ENCODE peak calls at places on chromosomes 5 and 9, in five cellular contexts. J is GM12892, R is K562, K is H1, Y is GM12878. U is an unnamed sample.

GRCh38 chr5:79878131-79878630 is 112.9 kb downstream of the MTX3 start:
- DNase-seq in J (no peak), R (no peak), K (no peak), Y (no peak), U (no peak)

GRCh38 chr9:36441966-36442365 is 41.9 kb upstream of the RNF38 start:
- DNase-seq in J (no peak), R (no peak), K (no peak), Y (no peak), U (no peak)

GRCh38 chr5:148482697-148483462 is 99.1 kb downstream of the FBXO38 start:
- DNase-seq in J (peak; percentile 13), R (peak; percentile 77), K (peak; percentile 92), Y (peak; percentile 1), U (peak; percentile 16)

GRCh38 chr9:89095755-89096154 is 82.9 kb downstream of the SHC3 start:
- DNase-seq in J (no peak), R (no peak), K (no peak), Y (no peak), U (no peak)

GRCh38 chr5:71971862-71972261 is 135.4 kb upstream of the MAP1B start:
- DNase-seq in J (no peak), R (no peak), K (no peak), Y (no peak), U (no peak)

GRCh38 chr9:133449760-133450159 is 10.0 kb upstream of the CACFD1 start:
- DNase-seq in J (no peak), R (no peak), K (no peak), Y (no peak), U (no peak)

GRCh38 chr9:34513567-34514214 is 9.1 kb downstream of the ENHO start:
- DNase-seq in J (no peak), R (no peak), K (peak; percentile 63), Y (no peak), U (no peak)

GRCh38 chr9:132193227-132194110 is 31.6 kb downstream of the NTNG2 start:
- DNase-seq in J (no peak), R (no peak), K (no peak), Y (no peak), U (no peak)

GRCh38 chr9:137731947-137732813 is 113.4 kb downstream of the EHMT1 start:
- DNase-seq in J (no peak), R (no peak), K (no peak), Y (no peak), U (no peak)

GRCh38 chr5:31664566-31664965 is 25.6 kb downstream of the PDZD2 start:
- DNase-seq in J (peak; percentile 15), R (peak; percentile 67), K (peak; percentile 60), Y (no peak), U (peak; percentile 18)

GRCh38 chr9:91047529-91047928 is 245.9 kb downstream of the SYK start:
- DNase-seq in J (no peak), R (no peak), K (no peak), Y (no peak), U (no peak)

GRCh38 chr9:110583237-110583636 is 3.7 kb upstream of the SVEP1 start:
- DNase-seq in J (no peak), R (no peak), K (no peak), Y (no peak), U (no peak)

GRCh38 chr9:77647659-77648457 is at the start of gene GNA14:
- DNase-seq in J (no peak), R (no peak), K (peak; percentile 80), Y (no peak), U (peak; percentile 11)

GRCh38 chr5:83474986-83475385 is 3.4 kb downstream of the VCAN start:
- DNase-seq in J (no peak), R (no peak), K (no peak), Y (no peak), U (no peak)

GRCh38 chr5:151703780-151704179 is 17.1 kb upstream of the SPARC start:
- DNase-seq in J (no peak), R (no peak), K (no peak), Y (no peak), U (no peak)

GRCh38 chr9:79127661-79128060 is 444.1 kb upstream of the TLE4 start:
- DNase-seq in J (no peak), R (no peak), K (no peak), Y (no peak), U (no peak)

GRCh38 chr9:122402403-122403268 is 31.8 kb downstream of the PTGS1 start:
- DNase-seq in J (no peak), R (peak; percentile 50), K (no peak), Y (no peak), U (no peak)

GRCh38 chr9:100098241-100098886 is 436 bp downstream of the ERP44 start:
- DNase-seq in J (no peak), R (peak; percentile 59), K (peak; percentile 68), Y (no peak), U (no peak)

GRCh38 chr5:44001675-44002380 is 387.4 kb downstream of the FGF10 start:
- DNase-seq in J (no peak), R (no peak), K (no peak), Y (no peak), U (no peak)

GRCh38 chr5:113523168-113523567 is 9.7 kb downstream of the YTHDC2 start:
- DNase-seq in J (no peak), R (no peak), K (no peak), Y (no peak), U (no peak)

GRCh38 chr9:16312116-16312515 is 558.4 kb downstream of the BNC2 start:
- DNase-seq in J (no peak), R (no peak), K (no peak), Y (no peak), U (no peak)

GRCh38 chr5:56325039-56325438 is 91.9 kb upstream of the ANKRD55 start:
- DNase-seq in J (no peak), R (no peak), K (no peak), Y (no peak), U (no peak)

GRCh38 chr5:14133394-14133793 is 9.7 kb upstream of the TRIO start:
- DNase-seq in J (no peak), R (no peak), K (no peak), Y (no peak), U (no peak)

GRCh38 chr5:14457475-14457874 is 124.1 kb upstream of the OTULINL start:
- DNase-seq in J (no peak), R (no peak), K (no peak), Y (no peak), U (no peak)

GRCh38 chr5:128053291-128053954 is 30.1 kb upstream of the SLC12A2 start:
- DNase-seq in J (no peak), R (no peak), K (no peak), Y (no peak), U (no peak)

GRCh38 chr9:33198163-33198562 is 31.0 kb upstream of the B4GALT1 start:
- DNase-seq in J (no peak), R (no peak), K (no peak), Y (no peak), U (no peak)

GRCh38 chr9:121912812-121913627 is 180.1 kb downstream of the TTLL11 start:
- DNase-seq in J (no peak), R (no peak), K (no peak), Y (no peak), U (no peak)

GRCh38 chr5:39202594-39203290 is 16.6 kb downstream of the FYB1 start:
- DNase-seq in J (no peak), R (peak; percentile 40), K (no peak), Y (no peak), U (no peak)

GRCh38 chr5:57692582-57693487 is 210.2 kb upstream of the ACTBL2 start:
- DNase-seq in J (no peak), R (peak; percentile 71), K (no peak), Y (no peak), U (no peak)

GRCh38 chr9:6134661-6135177 is 80.9 kb upstream of the IL33 start:
- DNase-seq in J (no peak), R (no peak), K (no peak), Y (no peak), U (no peak)

GRCh38 chr9:264231-264630 is 49.6 kb downstream of the DOCK8 start:
- DNase-seq in J (no peak), R (no peak), K (no peak), Y (no peak), U (no peak)

GRCh38 chr9:270657-271237 is 56.1 kb downstream of the DOCK8 start:
- DNase-seq in J (no peak), R (no peak), K (no peak), Y (no peak), U (no peak)

GRCh38 chr9:268616-269015 is 54.0 kb downstream of the DOCK8 start:
- DNase-seq in J (no peak), R (no peak), K (no peak), Y (no peak), U (no peak)

GRCh38 chr9:265209-265900 is 50.7 kb downstream of the DOCK8 start:
- DNase-seq in J (no peak), R (no peak), K (no peak), Y (no peak), U (no peak)

GRCh38 chr9:266228-266627 is 51.6 kb downstream of the DOCK8 start:
- DNase-seq in J (no peak), R (no peak), K (no peak), Y (no peak), U (no peak)
- TF ChIP-seq POLR2A in J (no peak), R (no peak), K (no peak), Y (no peak), U (no peak)

GRCh38 chr9:98974994-98975712 is 31.4 kb downstream of the COL15A1 start:
- DNase-seq in J (peak; percentile 89), R (peak; percentile 89), K (peak; percentile 99), Y (no peak), U (peak; percentile 81)
- TF ChIP-seq POLR2AphosphoS5 in J (no peak), R (no peak), K (no peak), Y (no peak), U (no peak)

GRCh38 chr9:7844283-7844682 is 44.7 kb upstream of the DMAC1 start:
- DNase-seq in J (no peak), R (no peak), K (no peak), Y (no peak), U (no peak)

GRCh38 chr9:7848498-7848897 is 48.9 kb upstream of the DMAC1 start:
- DNase-seq in J (no peak), R (no peak), K (no peak), Y (no peak), U (no peak)
- TF ChIP-seq TAF1 in J (no peak), R (no peak), K (no peak), Y (no peak), U (no peak)

GRCh38 chr5:96035796-96036195 is 74.1 kb upstream of the ELL2 start:
- DNase-seq in J (no peak), R (no peak), K (no peak), Y (no peak), U (no peak)

GRCh38 chr5:96033116-96033515 is 71.5 kb upstream of the ELL2 start:
- DNase-seq in J (no peak), R (no peak), K (no peak), Y (no peak), U (no peak)

GRCh38 chr5:96036301-96036700 is 74.7 kb upstream of the ELL2 start:
- DNase-seq in J (no peak), R (no peak), K (no peak), Y (no peak), U (no peak)

GRCh38 chr5:96031180-96031579 is 69.5 kb upstream of the ELL2 start:
- DNase-seq in J (no peak), R (no peak), K (no peak), Y (no peak), U (no peak)

DNA sequence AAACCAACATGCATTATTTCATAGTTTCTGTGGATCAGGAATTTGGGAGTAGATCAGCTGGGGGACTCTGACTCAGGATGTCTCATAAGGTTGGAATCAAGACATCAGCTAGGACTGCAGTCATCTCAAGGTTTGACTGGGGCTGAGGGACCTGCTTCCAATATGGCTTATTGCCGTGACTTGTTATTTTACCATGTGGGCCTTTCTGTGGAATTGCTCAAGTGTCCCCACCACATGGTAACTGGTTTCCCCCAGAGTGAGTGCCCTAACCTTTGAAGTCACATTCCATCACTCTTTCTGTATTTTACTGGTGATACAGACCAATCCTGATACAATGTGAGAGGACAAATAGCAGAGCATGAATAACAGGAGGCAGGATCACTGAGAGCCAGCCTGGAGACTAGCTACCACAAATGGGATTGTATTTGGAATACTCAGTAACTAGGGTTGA is 70.2 kb upstream of the ELL2 start:
- DNase-seq in J (no peak), R (no peak), K (no peak), Y (no peak), U (no peak)
- TF ChIP-seq POLR2A in J (no peak), R (no peak), K (no peak), Y (no peak), U (no peak)